ENCODE peak calls at places on chromosomes 16 and 17, in seven cellular contexts. A is endothelial cell, Z is cardiac muscle cell, T is osteocyte, M is AG09319, N is neural progenitor cell, S is Peyer's patch. I is an unnamed sample.
A peak's percentile ranks its signal among the peaks of the same experiment; 100 is the strongest.

GRCh38 chr17:964881-965280 is 14.7 kb downstream of the NXN start:
- DNase-seq in S (no peak), T (no peak), M (no peak), Z (no peak), N (peak; percentile 66), A (no peak), I (no peak)

GRCh38 chr17:64024215-64024654 is 3.8 kb upstream of the ICAM2 start:
- DNase-seq in Z (no peak), S (no peak), N (no peak), T (no peak), A (no peak), M (no peak), I (no peak)

GRCh38 chr16:234468-235305 is at the start of gene FAM234A:
- DNase-seq in Z (peak; percentile 93), T (peak; percentile 97), A (peak; percentile 96), M (peak; percentile 61), S (peak; percentile 96), N (peak; percentile 99), I (peak; percentile 97)

GRCh38 chr16:71746442-71747046 is 22.0 kb upstream of the PHLPP2 start:
- DNase-seq in N (peak; percentile 47), M (no peak), Z (peak; percentile 61), A (no peak), S (no peak), T (no peak), I (no peak)

GRCh38 chr16:84594725-84595038 is 23.2 kb downstream of the COTL1 start:
- DNase-seq in S (no peak), N (no peak), T (no peak), M (no peak), Z (no peak), A (no peak), I (peak; percentile 66)

GRCh38 chr17:31778538-31778937 is 80.5 kb downstream of the COPRS start:
- DNase-seq in N (no peak), M (no peak), T (no peak), S (no peak), Z (no peak), A (no peak), I (no peak)

GRCh38 chr17:54085934-54086333 is 263.2 kb downstream of the KIF2B start:
- DNase-seq in A (no peak), Z (peak; percentile 21), S (no peak), T (no peak), N (peak; percentile 47), M (no peak), I (peak; percentile 54)

GRCh38 chr17:64411999-64412771 is 21.5 kb upstream of the PECAM1 start:
- DNase-seq in N (peak; percentile 87), A (peak; percentile 74), S (peak; percentile 75), M (no peak), T (no peak), Z (peak; percentile 64), I (peak; percentile 84)

GRCh38 chr17:44601574-44602372 is 44.5 kb downstream of the FZD2 start:
- DNase-seq in Z (no peak), A (no peak), T (no peak), S (no peak), M (no peak), N (no peak), I (peak; percentile 76)

GRCh38 chr16:610513-611381 is 20.0 kb upstream of the WFIKKN1 start:
- DNase-seq in N (peak; percentile 71), T (no peak), M (no peak), S (peak; percentile 43), Z (no peak), A (peak; percentile 75), I (peak; percentile 86)

GRCh38 chr17:32569171-32570080 is 82.6 kb downstream of the CDK5R1 start:
- DNase-seq in N (no peak), A (no peak), M (no peak), S (no peak), Z (no peak), T (no peak), I (no peak)

GRCh38 chr17:17071531-17072360 is 29.5 kb downstream of the MPRIP start:
- DNase-seq in S (no peak), N (no peak), Z (no peak), T (no peak), A (no peak), M (no peak), I (peak; percentile 46)

GRCh38 chr16:7983671-7984070 is 606.6 kb downstream of the TMEM114 start:
- DNase-seq in N (no peak), S (no peak), M (no peak), T (no peak), A (no peak), Z (no peak), I (no peak)

GRCh38 chr16:30053376-30054015 is 12.1 kb upstream of the ALDOA start:
- DNase-seq in Z (peak; percentile 77), A (no peak), T (no peak), S (no peak), M (no peak), N (no peak), I (no peak)

GRCh38 chr16:87918314-87918713 is 18.0 kb downstream of the CA5A start:
- DNase-seq in T (no peak), Z (no peak), A (no peak), N (no peak), S (no peak), M (peak; percentile 32), I (no peak)

GRCh38 chr17:82088838-82089722 is 9.0 kb downstream of the FASN start:
- DNase-seq in S (no peak), T (no peak), N (no peak), M (no peak), Z (no peak), A (no peak), I (no peak)

DNA sequence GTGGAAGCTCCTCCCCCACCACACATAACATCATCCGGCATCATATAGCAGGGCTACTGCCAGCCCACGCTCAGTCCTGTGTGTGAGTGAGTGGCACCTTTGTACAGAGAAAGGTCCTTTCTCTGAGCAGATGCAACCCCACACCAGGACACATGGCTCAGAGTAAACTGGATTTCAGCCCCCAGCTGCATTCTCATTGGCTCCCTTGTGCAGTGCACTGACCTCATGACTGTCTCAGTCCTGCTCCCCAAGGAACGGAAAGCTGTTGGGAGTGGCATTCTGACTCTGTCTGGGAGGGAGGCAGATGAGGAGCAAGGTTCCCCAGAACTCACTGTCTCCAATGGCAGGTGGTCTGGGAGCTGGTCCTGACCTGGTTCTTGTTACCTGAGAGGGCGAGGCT is 244.1 kb downstream of the PHKB start:
- DNase-seq in Z (no peak), S (no peak), M (no peak), A (no peak), T (no peak), N (no peak), I (no peak)
- TF ChIP-seq CTCF in Z (no peak), S (no peak), M (no peak), A (no peak), T (no peak), N (no peak), I (no peak)

DNA sequence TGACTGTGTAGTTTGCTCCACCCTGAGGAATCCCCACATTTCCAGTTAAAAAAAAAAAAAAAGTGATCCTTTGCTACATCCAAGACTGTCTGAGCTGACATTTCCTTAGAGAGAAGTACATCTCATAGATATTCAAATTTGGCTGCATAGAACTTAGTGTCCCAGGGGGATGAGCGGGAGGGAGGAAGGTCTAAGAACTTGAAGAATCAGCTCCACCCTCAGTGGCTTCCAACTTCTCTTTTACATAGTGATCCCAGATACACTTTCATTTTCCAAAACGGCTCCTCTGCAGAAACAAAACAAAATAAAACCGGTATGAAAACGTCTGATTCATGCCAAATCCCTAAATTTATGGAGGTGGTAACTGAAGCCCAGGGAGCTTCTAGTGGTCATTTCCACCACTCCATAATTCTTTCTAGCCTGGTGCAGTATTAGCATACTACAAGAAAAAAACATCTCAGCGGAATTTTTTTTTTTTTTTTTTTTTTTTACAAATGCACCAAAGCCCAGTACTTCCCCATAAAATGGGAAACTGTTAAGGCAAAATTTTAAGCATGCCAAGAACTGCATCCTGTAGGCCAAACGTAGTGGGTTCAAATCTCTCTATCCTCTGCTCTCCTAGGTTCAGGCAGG is 29.4 kb downstream of the MAF start:
- DNase-seq in A (no peak), Z (no peak), N (no peak), T (no peak), M (no peak), S (no peak), I (no peak)
- TF ChIP-seq CTCF in A (no peak), Z (no peak), N (no peak), T (no peak), M (no peak), S (no peak), I (no peak)

GRCh38 chr17:80424878-80425765 is 10.2 kb downstream of the ENDOV start:
- DNase-seq in T (no peak), Z (no peak), S (no peak), M (no peak), N (peak; percentile 37), A (no peak), I (no peak)
- TF ChIP-seq CTCF in T (peak; percentile 5), Z (no peak), S (no peak), M (no peak), N (no peak), A (no peak), I (no peak)

GRCh38 chr16:50742521-50743150 is 750 bp downstream of the CYLD start:
- DNase-seq in N (peak; percentile 60), S (peak; percentile 50), M (no peak), Z (peak; percentile 31), A (peak; percentile 17), T (no peak), I (peak; percentile 72)
- TF ChIP-seq CTCF in N (no peak), S (no peak), M (no peak), Z (no peak), A (no peak), T (no peak), I (no peak)

DNA sequence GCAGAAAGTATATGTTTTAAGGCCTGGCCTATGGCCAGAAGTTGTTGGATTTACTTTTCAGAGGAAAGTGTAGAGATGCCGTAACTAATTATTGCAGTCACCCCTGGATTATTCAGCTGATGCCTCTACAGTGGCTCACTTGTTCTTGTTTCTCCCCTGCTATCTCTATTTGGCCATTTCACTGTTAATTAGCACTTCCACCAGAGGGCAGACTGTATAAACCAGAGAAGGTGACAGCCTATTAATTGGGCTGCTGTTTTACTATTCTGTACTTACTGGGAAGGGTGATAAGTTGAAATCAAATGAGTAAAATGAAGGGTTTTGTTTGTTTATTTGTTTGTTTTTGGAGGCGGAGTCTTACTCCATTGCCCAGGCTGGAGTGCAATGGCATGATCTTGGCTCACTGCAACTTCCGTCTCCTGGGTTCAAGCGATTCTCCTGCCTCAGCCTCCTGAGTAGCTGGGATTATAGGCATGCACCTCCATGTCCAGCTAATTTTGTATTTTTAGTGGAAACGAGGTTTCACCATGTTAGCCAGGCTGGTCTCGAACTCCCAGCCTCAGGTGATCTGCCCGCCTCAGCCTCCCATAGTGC is 66.0 kb downstream of the CDK12 start:
- DNase-seq in N (peak; percentile 39), A (peak; percentile 35), S (no peak), Z (peak; percentile 49), M (no peak), T (no peak), I (no peak)
- TF ChIP-seq CTCF in N (peak; percentile 64), A (no peak), S (peak; percentile 22), Z (peak; percentile 59), M (peak; percentile 32), T (peak; percentile 57), I (peak; percentile 60)

I was measured in upper lobe of right lung.